ENCODE peak calls at places on chromosomes 6 and 20, in seven cellular contexts. T is astrocyte; P is NCI-H2029; N is germinal center; C is CD8-positive, alpha-beta memory T cell; S is stimulated activated CD4-positive, alpha-beta T cell treated with anti-CD3 and anti-CD28 coated beads, TNF-alpha, amount 100 ng/mL, for 24 hours; J is SW480. A is an unnamed sample.

GRCh38 chr20:19947611-19948264 is 69.4 kb upstream of the NAA20 start:
- DNase-seq in S (no peak), T (peak), J (no peak), C (no peak), P (no peak), N (no peak), A (no peak)

GRCh38 chr20:8812818-8813217 is 256.1 kb upstream of the PLCB4 start:
- DNase-seq in J (no peak), C (no peak), S (no peak), P (peak), T (no peak), N (no peak), A (no peak)

GRCh38 chr6:70307008-70307407 is 4.1 kb upstream of the COL9A1 start:
- DNase-seq in P (no peak), S (no peak), C (no peak), T (no peak), N (no peak), J (no peak), A (no peak)

GRCh38 chr20:62647521-62648317 is 5.4 kb downstream of the SLCO4A1 start:
- DNase-seq in C (no peak), P (no peak), J (no peak), S (no peak), N (no peak), T (no peak), A (no peak)

GRCh38 chr20:2086177-2086979 is 15.2 kb upstream of the STK35 start:
- DNase-seq in N (no peak), C (no peak), J (no peak), P (no peak), T (no peak), S (no peak), A (no peak)

GRCh38 chr20:11895832-11896484 is 21.7 kb upstream of the BTBD3 start:
- DNase-seq in C (no peak), P (no peak), T (peak), N (no peak), S (no peak), J (no peak), A (no peak)

GRCh38 chr20:33757458-33757857 is 25.7 kb downstream of the ZNF341 start:
- DNase-seq in S (no peak), T (no peak), N (no peak), P (no peak), C (no peak), J (no peak), A (no peak)

GRCh38 chr20:22546344-22546743 is 38.0 kb downstream of the FOXA2 start:
- DNase-seq in T (no peak), P (peak), N (no peak), C (no peak), S (no peak), J (no peak), A (no peak)

GRCh38 chr6:143059616-143060353 is 904 bp upstream of the AIG1 start:
- DNase-seq in J (peak), S (no peak), T (peak), N (no peak), C (peak), P (peak), A (peak)

GRCh38 chr6:20168668-20169633 is 43.3 kb downstream of the MBOAT1 start:
- DNase-seq in S (no peak), C (no peak), N (no peak), T (no peak), P (no peak), J (no peak), A (no peak)

GRCh38 chr20:54172856-54173652 is 732 bp downstream of the CYP24A1 start:
- DNase-seq in S (no peak), P (peak), T (peak), C (no peak), J (peak), N (no peak), A (peak)

GRCh38 chr6:89976141-89977020 is 82.1 kb downstream of the GJA10 start:
- DNase-seq in N (no peak), C (no peak), P (no peak), J (no peak), S (no peak), T (no peak), A (no peak)

GRCh38 chr6:105711216-105711615 is 308.3 kb upstream of the PREP start:
- DNase-seq in P (no peak), T (peak), C (no peak), N (no peak), J (no peak), S (no peak), A (no peak)

GRCh38 chr20:64119301-64119680 is 11.9 kb upstream of the NPBWR2 start:
- DNase-seq in N (no peak), P (no peak), T (no peak), J (peak), S (no peak), C (no peak), A (no peak)

GRCh38 chr6:135938588-135939215 is 87.2 kb downstream of the PDE7B start:
- DNase-seq in J (no peak), N (no peak), S (no peak), T (peak), C (no peak), P (no peak), A (no peak)

GRCh38 chr6:157980288-157981131 is 1.2 kb upstream of the SYNJ2 start:
- DNase-seq in J (no peak), C (peak), T (no peak), S (no peak), N (no peak), P (no peak), A (no peak)

GRCh38 chr6:30688569-30688968 is 2.1 kb upstream of the PPP1R18 start:
- DNase-seq in P (no peak), N (peak), C (no peak), S (no peak), T (no peak), J (no peak), A (no peak)

GRCh38 chr6:38501931-38502330 is 137.8 kb downstream of the BTBD9 start:
- DNase-seq in P (no peak), J (no peak), C (no peak), N (no peak), S (no peak), T (no peak), A (no peak)

GRCh38 chr6:28353356-28353755 is 3.6 kb downstream of the ZKSCAN3 start:
- DNase-seq in P (no peak), T (no peak), C (no peak), N (no peak), S (no peak), J (no peak), A (no peak)

GRCh38 chr6:16361861-16362260 is 123.5 kb downstream of the GMPR start:
- DNase-seq in J (no peak), S (no peak), P (no peak), C (no peak), T (no peak), N (no peak), A (no peak)

GRCh38 chr6:170110201-170111140 is 180.4 kb downstream of the DLL1 start:
- DNase-seq in N (no peak), J (no peak), P (no peak), C (no peak), T (no peak), S (no peak), A (no peak)

GRCh38 chr6:29502597-29502996 is 14.8 kb upstream of the MAS1L start:
- DNase-seq in T (no peak), C (no peak), P (no peak), N (no peak), J (no peak), S (no peak), A (no peak)